ENCODE peak calls at places on chromosomes 12 and 14, in four cellular contexts. Y, Z, G and W are unnamed samples.

GRCh38 chr12:76882367-76882766 is 3.5 kb upstream of the CSRP2 start:
- DNase-seq in Y (no peak), Z (no peak), G (no peak), W (no peak)

GRCh38 chr12:104276192-104277131 is 27.1 kb upstream of the EID3 start:
- DNase-seq in Y (no peak), Z (no peak), G (no peak), W (no peak)

GRCh38 chr12:6273931-6274687 is 36.4 kb upstream of the PLEKHG6 start:
- DNase-seq in Y (no peak), Z (no peak), G (no peak), W (no peak)

GRCh38 chr12:80068173-80068572 is 31.2 kb upstream of the OTOGL start:
- DNase-seq in Y (peak), Z (no peak), G (no peak), W (no peak)

GRCh38 chr12:4960030-4960429 is 50.3 kb downstream of the KCNA1 start:
- DNase-seq in Y (no peak), Z (no peak), G (no peak), W (no peak)

GRCh38 chr12:96108321-96108720 is 72.9 kb upstream of the LTA4H start:
- DNase-seq in Y (no peak), Z (no peak), G (no peak), W (no peak)

GRCh38 chr14:104130974-104131651 is 7.3 kb upstream of the KIF26A start:
- DNase-seq in Y (peak), Z (no peak), G (no peak), W (peak)

GRCh38 chr12:1797011-1797901 is 23.1 kb upstream of the LRTM2 start:
- DNase-seq in Y (peak), Z (no peak), G (no peak), W (no peak)

GRCh38 chr12:15558915-15559528 is 230.2 kb downstream of the EPS8 start:
- DNase-seq in Y (no peak), Z (no peak), G (no peak), W (no peak)

GRCh38 chr14:91250912-91251311 is 6.4 kb upstream of the GPR68 start:
- DNase-seq in Y (no peak), Z (no peak), G (no peak), W (no peak)

GRCh38 chr12:122350444-122350843 is 72.0 kb downstream of the CLIP1 start:
- DNase-seq in Y (no peak), Z (no peak), G (peak), W (no peak)

GRCh38 chr12:90543841-90544240 is 411.1 kb downstream of the CCER1 start:
- DNase-seq in Y (no peak), Z (no peak), G (no peak), W (no peak)

DNA sequence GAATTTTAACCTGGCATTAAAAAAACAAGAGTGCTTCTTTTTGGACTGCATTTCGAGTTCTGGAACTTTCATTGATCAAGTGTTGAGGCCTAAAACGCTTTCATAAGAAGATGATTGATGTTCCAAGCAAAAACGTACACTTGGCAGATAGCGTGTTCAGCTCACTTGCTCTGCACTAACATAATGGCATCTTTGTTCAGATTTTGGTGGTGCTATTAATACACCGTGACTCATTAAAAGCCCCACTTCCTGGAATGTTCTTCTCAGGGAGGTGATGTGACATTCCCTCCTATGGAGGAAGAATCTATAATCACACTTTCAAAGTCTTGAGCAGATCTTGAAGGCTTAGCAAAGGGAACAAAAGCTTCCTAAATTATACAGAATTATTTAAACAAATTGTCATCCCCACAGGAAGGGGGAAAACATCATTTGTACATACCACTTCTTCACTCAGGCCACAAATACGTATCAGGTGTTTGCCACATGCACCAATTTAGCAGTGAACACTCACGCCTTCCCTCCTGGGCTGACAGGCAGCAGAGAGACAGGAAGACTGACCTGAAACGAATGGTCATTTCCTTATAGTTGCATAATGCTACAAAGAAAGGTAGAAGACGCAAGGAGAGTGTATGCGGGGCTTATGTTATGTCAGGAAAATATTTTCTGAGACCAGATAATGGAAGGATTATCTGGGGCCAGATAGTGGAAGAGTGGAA is 15.4 kb downstream of the HSP90AA1 start:
- DNase-seq in Y (no peak), Z (no peak), G (no peak), W (peak)
- TF ChIP-seq HDAC6 in Y (no peak), Z (no peak), G (no peak), W (no peak)

GRCh38 chr14:74324945-74325361 is 22.2 kb upstream of the ABCD4 start:
- DNase-seq in Y (peak), Z (no peak), G (peak), W (peak)
- TF ChIP-seq HDAC6 in Y (no peak), Z (no peak), G (no peak), W (no peak)

GRCh38 chr12:28939427-28939826 is 209.7 kb upstream of the FAR2 start:
- DNase-seq in Y (no peak), Z (no peak), G (no peak), W (no peak)

GRCh38 chr12:28937196-28937595 is 211.9 kb upstream of the FAR2 start:
- DNase-seq in Y (no peak), Z (no peak), G (no peak), W (no peak)

GRCh38 chr12:28938056-28938455 is 211.0 kb upstream of the FAR2 start:
- DNase-seq in Y (no peak), Z (no peak), G (no peak), W (no peak)

GRCh38 chr12:28938581-28939301 is 210.3 kb upstream of the FAR2 start:
- DNase-seq in Y (no peak), Z (no peak), G (no peak), W (no peak)

GRCh38 chr12:28941248-28941647 is 207.8 kb upstream of the FAR2 start:
- DNase-seq in Y (no peak), Z (no peak), G (no peak), W (no peak)
- TF ChIP-seq HDAC6 in Y (no peak), Z (no peak), G (no peak), W (no peak)

DNA sequence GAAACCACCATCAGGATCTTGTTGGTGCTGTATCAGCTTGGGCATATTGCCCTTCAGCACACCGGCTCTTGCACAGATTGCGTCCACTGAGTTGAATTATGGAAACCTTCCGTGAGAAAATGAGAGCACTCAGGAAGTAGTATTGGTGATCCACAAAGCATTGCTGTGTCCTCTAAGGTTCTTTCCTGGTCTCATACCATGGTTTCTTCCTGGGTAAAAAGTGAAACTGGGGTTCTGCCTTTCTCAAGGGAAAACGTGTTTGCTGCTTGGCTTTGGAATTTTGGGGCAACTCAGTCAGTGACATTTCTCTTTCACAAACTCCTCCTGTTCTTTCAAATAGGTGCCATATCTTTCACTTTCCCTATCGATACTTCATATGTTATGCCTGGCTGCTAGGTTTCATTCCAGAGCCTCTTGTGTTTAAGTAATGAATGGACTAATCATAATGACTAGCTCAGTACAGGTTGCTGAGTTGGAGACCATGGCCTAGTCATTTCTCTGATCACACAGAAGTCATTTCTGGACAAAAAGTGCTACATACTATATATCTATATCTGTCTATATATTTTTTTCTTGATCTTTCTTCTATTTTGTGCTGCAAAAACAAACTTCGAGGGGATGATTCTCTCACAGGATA is 423.5 kb downstream of the ZFP36L1 start:
- DNase-seq in Y (no peak), Z (peak), G (no peak), W (no peak)
- TF ChIP-seq HDAC6 in Y (no peak), Z (no peak), G (no peak), W (no peak)